ENCODE peak calls at places on chromosomes 16 and 17, in five cellular contexts. U is stomach, G is B cell, K is sigmoid colon, Z is GM12878. H is an unnamed sample.

GRCh38 chr16:5709889-5710288 is 612.3 kb upstream of the EEF2KMT start:
- DNase-seq in U (no peak), G (no peak), K (no peak), Z (no peak), H (peak; percentile 37)

GRCh38 chr17:77129568-77130301 is 11.0 kb upstream of the SEC14L1 start:
- DNase-seq in U (no peak), G (no peak), K (no peak), Z (no peak), H (no peak)

GRCh38 chr17:32486091-32486700 is 597 bp upstream of the CDK5R1 start:
- DNase-seq in U (peak; percentile 76), G (peak; percentile 94), K (peak; percentile 79), Z (no peak), H (peak; percentile 80)

GRCh38 chr17:45425125-45425983 is 7.3 kb downstream of the ARHGAP27 start:
- DNase-seq in U (peak; percentile 92), G (peak; percentile 14), K (no peak), Z (no peak), H (peak; percentile 97)

GRCh38 chr16:2286550-2286949 is 18.6 kb upstream of the RNPS1 start:
- DNase-seq in U (no peak), G (no peak), K (no peak), Z (no peak), H (no peak)

GRCh38 chr17:77442976-77443742 is 302.4 kb downstream of the SEC14L1 start:
- DNase-seq in U (no peak), G (no peak), K (no peak), Z (no peak), H (no peak)

GRCh38 chr16:69190598-69190997 is 3.6 kb downstream of the SNTB2 start:
- DNase-seq in U (no peak), G (no peak), K (no peak), Z (no peak), H (no peak)

GRCh38 chr17:15240617-15241016 is 24.5 kb downstream of the PMP22 start:
- DNase-seq in U (no peak), G (no peak), K (no peak), Z (no peak), H (no peak)

GRCh38 chr17:62807812-62808575 is at the start of gene MARCHF10:
- DNase-seq in U (peak; percentile 28), G (peak; percentile 79), K (no peak), Z (no peak), H (peak; percentile 70)

GRCh38 chr16:22008215-22009142 is 568 bp downstream of the MOSMO start:
- DNase-seq in U (no peak), G (peak; percentile 67), K (peak; percentile 70), Z (no peak), H (no peak)

GRCh38 chr17:77002103-77003045 is 134.2 kb downstream of the MGAT5B start:
- DNase-seq in U (no peak), G (no peak), K (no peak), Z (no peak), H (peak; percentile 81)

GRCh38 chr16:51624083-51624775 is 473.2 kb upstream of the SALL1 start:
- DNase-seq in U (no peak), G (no peak), K (no peak), Z (no peak), H (no peak)

GRCh38 chr17:6796017-6796886 is 20.2 kb downstream of the FBXO39 start:
- DNase-seq in U (no peak), G (no peak), K (no peak), Z (no peak), H (no peak)

GRCh38 chr17:27256225-27257030 is 37.5 kb upstream of the WSB1 start:
- DNase-seq in U (no peak), G (no peak), K (no peak), Z (no peak), H (no peak)

GRCh38 chr17:14305785-14306496 is 5.1 kb downstream of the HS3ST3B1 start:
- DNase-seq in U (no peak), G (no peak), K (no peak), Z (no peak), H (no peak)

GRCh38 chr17:36610472-36610871 is 9.1 kb downstream of the MRM1 start:
- DNase-seq in U (no peak), G (no peak), K (no peak), Z (no peak), H (no peak)

GRCh38 chr16:15829460-15829859 is 27.4 kb downstream of the MYH11 start:
- DNase-seq in U (peak; percentile 35), G (no peak), K (peak; percentile 97), Z (no peak), H (no peak)

GRCh38 chr17:78746263-78746948 is 35.7 kb downstream of the CYTH1 start:
- DNase-seq in U (no peak), G (no peak), K (no peak), Z (no peak), H (no peak)

GRCh38 chr17:1229354-1229890 is 40.8 kb upstream of the BHLHA9 start:
- DNase-seq in U (peak; percentile 71), G (peak; percentile 98), K (peak; percentile 82), Z (no peak), H (peak; percentile 43)

GRCh38 chr17:37024181-37024637 is 75.5 kb downstream of the AATF start:
- DNase-seq in U (no peak), G (no peak), K (no peak), Z (no peak), H (no peak)

GRCh38 chr17:79907855-79908254 is 68.6 kb upstream of the CBX4 start:
- DNase-seq in U (no peak), G (no peak), K (no peak), Z (no peak), H (no peak)

GRCh38 chr17:47907932-47908562 is 12.0 kb downstream of the SP2 start:
- DNase-seq in U (no peak), G (no peak), K (no peak), Z (no peak), H (no peak)

GRCh38 chr17:60463157-60463820 is 41.0 kb downstream of the CHCT1 start:
- DNase-seq in U (no peak), G (no peak), K (no peak), Z (no peak), H (no peak)

GRCh38 chr17:68020451-68020779 is 15.1 kb upstream of the KPNA2 start:
- DNase-seq in U (no peak), G (no peak), K (no peak), Z (no peak), H (no peak)

GRCh38 chr17:68016838-68017237 is 18.7 kb upstream of the KPNA2 start:
- DNase-seq in U (no peak), G (no peak), K (no peak), Z (no peak), H (no peak)

GRCh38 chr17:68019336-68019674 is 16.2 kb upstream of the KPNA2 start:
- DNase-seq in U (no peak), G (no peak), K (no peak), Z (no peak), H (no peak)

GRCh38 chr17:68021963-68022362 is 13.6 kb upstream of the KPNA2 start:
- DNase-seq in U (no peak), G (no peak), K (no peak), Z (no peak), H (no peak)

GRCh38 chr17:68019675-68020450 is 15.7 kb upstream of the KPNA2 start:
- DNase-seq in U (peak; percentile 97), G (peak; percentile 96), K (peak; percentile 97), Z (peak; percentile 97), H (peak; percentile 98)
- TF ChIP-seq CTCF in U (no peak), G (peak; percentile 71), K (no peak), Z (peak; percentile 19), H (peak; percentile 38)

GRCh38 chr17:73209436-73209835 is 16.6 kb downstream of the COG1 start:
- DNase-seq in U (no peak), G (no peak), K (no peak), Z (no peak), H (no peak)

GRCh38 chr17:73214008-73214407 is 21.2 kb downstream of the COG1 start:
- DNase-seq in U (no peak), G (no peak), K (no peak), Z (no peak), H (no peak)

GRCh38 chr17:73211745-73212144 is 18.9 kb downstream of the COG1 start:
- DNase-seq in U (no peak), G (no peak), K (no peak), Z (no peak), H (no peak)

GRCh38 chr17:73208139-73208827 is 15.4 kb downstream of the COG1 start:
- DNase-seq in U (no peak), G (no peak), K (no peak), Z (no peak), H (no peak)

DNA sequence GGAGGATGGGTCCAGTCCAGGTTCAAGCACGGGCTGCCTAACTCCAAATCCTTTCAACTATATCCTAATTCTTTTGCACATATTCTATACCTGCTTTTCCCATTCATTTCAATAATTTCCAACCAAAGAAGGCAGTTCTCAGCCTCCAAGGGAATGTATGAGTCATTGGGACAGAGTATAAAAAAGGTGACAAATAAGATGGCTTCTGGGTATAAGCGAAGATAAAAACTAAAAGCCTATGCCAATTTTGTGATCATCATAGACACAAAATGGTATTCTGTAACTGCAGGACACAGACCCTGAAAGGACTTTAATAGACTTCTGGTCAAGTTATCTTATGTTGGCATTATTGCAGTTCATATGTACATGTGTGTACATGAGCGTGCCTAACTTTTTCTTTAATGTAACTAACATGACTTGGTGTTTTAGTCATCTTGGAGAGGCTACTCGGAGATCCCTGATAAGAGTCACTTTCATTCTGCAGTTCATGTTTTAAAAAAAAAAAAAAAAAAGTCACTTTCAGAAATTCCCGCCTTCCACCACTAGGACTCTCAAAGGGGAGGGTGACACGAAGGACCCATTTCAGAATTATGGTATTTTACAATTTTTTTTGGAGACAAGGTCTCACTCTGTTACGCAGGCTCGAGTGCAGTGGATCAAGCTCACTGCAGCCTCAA is 17.3 kb downstream of the COG1 start:
- DNase-seq in U (no peak), G (peak; percentile 39), K (no peak), Z (no peak), H (no peak)
- TF ChIP-seq CTCF in U (no peak), G (peak; percentile 33), K (no peak), Z (no peak), H (peak; percentile 26)

GRCh38 chr16:46803373-46803772 is 27.6 kb downstream of the C16orf87 start:
- DNase-seq in U (no peak), G (no peak), K (no peak), Z (no peak), H (no peak)

GRCh38 chr16:46800494-46800893 is 30.5 kb downstream of the C16orf87 start:
- DNase-seq in U (no peak), G (no peak), K (no peak), Z (no peak), H (no peak)

GRCh38 chr16:46796764-46797269 is 34.2 kb downstream of the C16orf87 start:
- DNase-seq in U (no peak), G (no peak), K (no peak), Z (no peak), H (no peak)

DNA sequence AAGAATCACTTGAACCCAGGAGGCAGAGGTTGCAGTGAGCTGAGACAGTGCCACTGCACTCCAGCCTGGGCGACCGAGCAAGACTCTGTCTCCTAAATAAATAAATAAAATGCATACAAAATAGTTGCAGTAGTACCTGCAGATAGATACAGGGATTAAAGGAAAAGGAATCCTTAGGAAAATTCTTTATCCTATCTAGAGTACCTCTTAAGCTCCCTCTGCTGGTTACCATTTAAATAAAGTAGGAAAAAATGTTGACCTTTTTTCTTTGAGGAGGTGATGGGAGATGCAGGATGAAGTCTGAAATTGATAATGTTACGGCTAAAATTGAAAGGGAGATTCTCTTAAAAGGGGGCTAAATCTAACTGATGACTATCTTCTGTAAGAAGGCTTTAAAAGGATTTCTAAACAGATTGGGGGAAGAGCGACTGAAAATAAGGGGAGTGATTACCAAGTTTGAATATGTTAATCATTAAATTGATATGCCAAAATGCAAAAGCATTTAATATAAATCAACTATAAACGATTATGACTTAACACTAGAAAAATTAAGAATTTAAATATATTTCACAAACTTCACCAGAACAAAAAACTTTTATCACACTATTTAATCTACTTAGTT is 29.4 kb downstream of the C16orf87 start:
- DNase-seq in U (no peak), G (no peak), K (no peak), Z (no peak), H (no peak)
- TF ChIP-seq CTCF in U (no peak), G (peak; percentile 44), K (no peak), Z (no peak), H (peak; percentile 38)

GRCh38 chr17:65588194-65588808 is 26.9 kb upstream of the AXIN2 start:
- DNase-seq in U (peak; percentile 77), G (no peak), K (no peak), Z (no peak), H (no peak)
- TF ChIP-seq CTCF in U (no peak), G (no peak), K (no peak), Z (no peak), H (no peak)